ENCODE peak calls at places on chromosomes 3 and 15, in four cellular contexts. Q is A549, K is K562, Z is HepG2. T is an unnamed sample.
A peak's percentile ranks its signal among the peaks of the same experiment; 100 is the strongest.

GRCh38 chr3:173708191-173708590 is 310.6 kb downstream of the NLGN1 start:
- DNase-seq in Q (no peak), K (no peak), Z (no peak), T (no peak)

GRCh38 chr3:53597136-53597915 is 102.9 kb downstream of the CACNA1D start:
- DNase-seq in Q (no peak), K (no peak), Z (no peak), T (no peak)

GRCh38 chr15:84840255-84840654 is 23.1 kb downstream of the ALPK3 start:
- DNase-seq in Q (no peak), K (no peak), Z (no peak), T (no peak)

GRCh38 chr3:116980106-116980505 is 270.5 kb downstream of the TUSC7 start:
- DNase-seq in Q (no peak), K (no peak), Z (no peak), T (no peak)

GRCh38 chr15:52234596-52235541 is 43.7 kb upstream of the GNB5 start:
- DNase-seq in Q (no peak), K (no peak), Z (no peak), T (no peak)

GRCh38 chr3:13034861-13035260 is 38.4 kb downstream of the IQSEC1 start:
- DNase-seq in Q (no peak), K (no peak), Z (no peak), T (no peak)

GRCh38 chr3:72393455-72393854 is 454.8 kb downstream of the SHQ1 start:
- DNase-seq in Q (no peak), K (no peak), Z (no peak), T (no peak)

GRCh38 chr3:142951814-142952213 is 11.7 kb downstream of the PAQR9 start:
- DNase-seq in Q (no peak), K (no peak), Z (no peak), T (no peak)

GRCh38 chr3:53846851-53847155 is 435 bp downstream of the IL17RB start:
- DNase-seq in Q (no peak), K (no peak), Z (no peak), T (no peak)

GRCh38 chr15:65259367-65259781 is 27.3 kb downstream of the PARP16 start:
- DNase-seq in Q (no peak), K (no peak), Z (no peak), T (no peak)

GRCh38 chr3:61562042-61562809 is 855 bp downstream of the PTPRG start:
- DNase-seq in Q (peak; percentile 19), K (no peak), Z (no peak), T (no peak)

GRCh38 chr3:130379274-130379673 is 33.8 kb downstream of the COL6A5 start:
- DNase-seq in Q (no peak), K (no peak), Z (no peak), T (no peak)

GRCh38 chr3:58000713-58001467 is 7.3 kb upstream of the FLNB start:
- DNase-seq in Q (no peak), K (peak; percentile 32), Z (no peak), T (no peak)

GRCh38 chr3:66441124-66441523 is 59.7 kb downstream of the LRIG1 start:
- DNase-seq in Q (no peak), K (no peak), Z (no peak), T (no peak)

GRCh38 chr3:12318758-12319621 is 30.1 kb downstream of the PPARG start:
- DNase-seq in Q (no peak), K (no peak), Z (no peak), T (no peak)

GRCh38 chr3:52106951-52107611 is 47.1 kb downstream of the POC1A start:
- DNase-seq in Q (no peak), K (no peak), Z (no peak), T (no peak)

DNA sequence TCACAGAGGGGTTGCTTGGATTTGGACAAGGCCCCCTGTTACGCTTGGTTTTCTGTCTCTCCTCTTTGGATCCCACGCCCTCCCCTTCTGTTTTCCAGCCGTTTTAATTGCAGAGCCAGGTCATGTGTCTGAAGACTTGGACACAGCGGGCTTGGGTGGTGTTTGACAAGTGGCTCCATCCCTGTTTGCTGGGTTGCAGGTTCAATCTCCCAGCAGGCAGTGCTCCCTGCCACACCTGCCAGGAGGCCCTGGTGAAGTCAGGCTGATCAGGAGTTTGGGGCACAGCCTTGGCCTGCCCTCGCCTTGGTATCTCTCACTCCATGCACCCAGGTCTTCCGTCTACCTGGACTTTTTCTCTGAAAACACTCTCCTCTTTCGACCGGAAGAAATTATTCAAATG is 59.0 kb downstream of the PLXNA1 start:
- DNase-seq in Q (no peak), K (no peak), Z (no peak), T (no peak)
- TF ChIP-seq POLR2A in Q (no peak), K (no peak), Z (no peak), T (no peak)

DNA sequence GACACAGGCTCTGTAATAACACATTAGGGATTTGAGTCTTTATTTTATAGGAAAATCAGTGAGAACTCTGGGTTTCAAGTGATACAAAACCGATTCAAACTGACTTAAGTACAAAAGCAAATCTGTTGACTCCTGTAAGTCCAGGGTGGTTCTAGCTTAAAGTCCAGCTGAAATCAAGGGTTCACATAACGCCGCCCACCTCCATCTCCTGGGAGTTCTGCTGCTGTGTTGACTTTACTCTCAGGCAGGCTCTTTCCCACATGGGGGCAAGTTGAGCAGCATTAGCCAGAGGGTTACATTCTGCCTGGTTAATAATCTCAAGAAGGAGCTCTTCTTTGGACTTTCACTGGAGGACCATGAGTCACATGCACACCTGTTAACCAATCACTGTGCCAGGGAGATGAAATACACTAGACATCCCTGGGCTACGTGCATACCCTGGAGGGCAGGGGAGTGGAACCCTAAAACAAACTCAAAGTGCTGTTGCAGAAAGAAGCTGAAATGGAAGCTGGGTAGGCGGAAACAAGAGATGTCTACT is 9.7 kb upstream of the RNF7 start:
- DNase-seq in Q (peak; percentile 24), K (no peak), Z (peak; percentile 95), T (no peak)
- TF ChIP-seq JUNB in Q (no peak), K (no peak), Z (no peak), T (no peak)

DNA sequence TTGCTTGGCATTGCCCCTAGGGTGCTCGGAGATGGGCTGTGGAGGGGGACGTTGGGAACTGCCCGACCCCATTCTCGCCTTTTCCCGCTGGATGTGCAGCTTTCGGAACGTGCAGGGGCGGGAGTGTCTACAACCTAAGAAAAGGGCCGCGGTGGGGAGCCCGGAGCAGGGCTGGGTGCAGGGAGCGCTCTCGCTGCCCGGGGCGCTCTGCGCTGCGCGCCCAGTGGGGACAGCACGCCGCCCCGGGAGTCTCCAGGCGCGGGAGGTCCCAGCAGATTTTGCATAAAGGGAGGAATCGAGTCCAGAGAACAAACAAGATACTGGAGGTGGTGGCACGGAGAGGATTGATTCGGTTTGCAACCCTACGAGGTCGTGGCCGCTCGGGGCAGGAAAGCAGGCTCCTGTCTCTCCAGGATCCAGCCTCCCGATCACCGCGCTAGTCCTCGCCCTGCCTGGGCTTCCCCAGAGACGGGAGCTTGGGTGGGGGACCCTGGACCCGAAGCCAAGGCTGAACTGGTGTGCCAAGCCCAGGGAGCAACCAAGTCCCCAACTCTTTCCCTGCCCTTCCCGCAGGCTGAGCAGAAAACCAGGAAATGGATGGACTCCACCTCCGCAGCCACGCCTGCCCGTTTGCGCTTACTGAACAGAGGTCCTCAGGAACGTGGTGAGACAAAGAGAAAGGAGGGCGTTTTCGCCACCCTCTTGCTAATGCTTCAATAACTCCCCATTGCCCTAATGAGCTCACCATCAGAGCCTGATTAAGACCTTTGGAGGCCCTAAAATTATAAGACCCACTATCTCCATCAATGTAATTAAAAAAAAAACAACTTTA is 59.7 kb downstream of the NOX5 start:
- DNase-seq in Q (peak; percentile 86), K (no peak), Z (peak; percentile 20), T (no peak)
- TF ChIP-seq POLR2A in Q (peak; percentile 93), K (no peak), Z (no peak), T (no peak)

GRCh38 chr3:136929984-136930671 is 27.7 kb upstream of the IL20RB start:
- DNase-seq in Q (peak; percentile 30), K (no peak), Z (no peak), T (no peak)
- TF ChIP-seq JUNB in Q (no peak), K (no peak), Z (no peak), T (no peak)

GRCh38 chr3:127589600-127590281 is 792 bp downstream of the TPRA1 start:
- DNase-seq in Q (no peak), K (no peak), Z (no peak), T (no peak)

GRCh38 chr3:127590593-127591477 is at the start of gene TPRA1:
- DNase-seq in Q (peak; percentile 96), K (peak; percentile 97), Z (peak; percentile 98), T (peak; percentile 90)

GRCh38 chr3:127588675-127589577 is 1.6 kb downstream of the TPRA1 start:
- DNase-seq in Q (no peak), K (no peak), Z (peak; percentile 23), T (no peak)

GRCh38 chr3:127587876-127588275 is 2.7 kb downstream of the TPRA1 start:
- DNase-seq in Q (no peak), K (no peak), Z (no peak), T (no peak)

DNA sequence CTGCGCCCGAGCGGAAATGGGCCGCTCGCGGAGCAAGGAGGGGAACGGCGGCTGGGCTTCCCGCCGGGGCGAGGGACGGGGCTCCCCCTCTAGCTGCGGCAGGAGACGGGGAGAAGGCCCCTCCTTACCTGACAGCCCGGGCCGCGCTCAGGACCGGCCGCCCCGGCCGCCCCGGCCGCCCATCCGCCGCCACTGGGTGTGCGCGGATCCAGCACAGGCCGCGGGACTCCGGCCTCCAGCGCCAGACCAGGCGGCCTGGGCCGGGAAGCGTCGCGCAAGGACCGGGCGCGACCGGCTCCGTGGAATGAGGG is 296 bp downstream of the TPRA1 start:
- DNase-seq in Q (no peak), K (no peak), Z (no peak), T (no peak)
- TF ChIP-seq POLR2A in Q (no peak), K (no peak), Z (no peak), T (peak; percentile 68)

GRCh38 chr3:172150896-172151295 is 111.5 kb downstream of the FNDC3B start:
- DNase-seq in Q (no peak), K (no peak), Z (no peak), T (no peak)
- TF ChIP-seq JUNB in Q (no peak), K (no peak), Z (no peak), T (no peak)